ENCODE peak calls at places on chromosomes 12 and 14, in nine cellular contexts. E is ascending aorta; H is tibial nerve; N is HCT116; Z is AG04450; Q is fibroblast of the aortic adventitia; M is heart left ventricle; J is tibial artery; W is CD8-positive, alpha-beta T cell. P is an unnamed sample.
A peak's percentile ranks its signal among the peaks of the same experiment; 100 is the strongest.

GRCh38 chr12:95859344-95859816 is 628 bp downstream of the SNRPF start:
- DNase-seq in E (no peak), H (no peak), N (no peak), Z (no peak), Q (no peak), M (no peak), J (no peak), W (no peak), P (peak; percentile 17)

GRCh38 chr12:74129702-74130101 is 407.9 kb upstream of the ATXN7L3B start:
- DNase-seq in E (no peak), H (no peak), N (no peak), Z (no peak), Q (no peak), M (no peak), J (no peak), W (no peak), P (no peak)

GRCh38 chr14:58598028-58598850 is 39.5 kb upstream of the DACT1 start:
- DNase-seq in E (no peak), H (no peak), N (no peak), Z (no peak), Q (no peak), M (no peak), J (no peak), W (no peak), P (no peak)

GRCh38 chr12:132491349-132491663 is 1.4 kb downstream of the FBRSL1 start:
- DNase-seq in E (no peak), H (no peak), N (no peak), Z (no peak), Q (no peak), M (peak; percentile 30), J (no peak), W (no peak), P (no peak)

GRCh38 chr12:56362130-56363059 is at the start of gene APOF:
- DNase-seq in E (no peak), H (no peak), N (no peak), Z (no peak), Q (no peak), M (no peak), J (no peak), W (no peak), P (no peak)

GRCh38 chr12:19299765-19300164 is 139.5 kb upstream of the AEBP2 start:
- DNase-seq in E (no peak), H (no peak), N (peak; percentile 7), Z (no peak), Q (no peak), M (no peak), J (no peak), W (no peak), P (no peak)

GRCh38 chr14:99234982-99235491 is 37.0 kb downstream of the BCL11B start:
- DNase-seq in E (no peak), H (no peak), N (peak; percentile 27), Z (no peak), Q (no peak), M (no peak), J (no peak), W (no peak), P (no peak)

GRCh38 chr12:92759634-92760268 is 57.0 kb downstream of the PLEKHG7 start:
- DNase-seq in E (no peak), H (no peak), N (peak; percentile 77), Z (peak; percentile 76), Q (peak; percentile 93), M (no peak), J (no peak), W (no peak), P (peak; percentile 88)

GRCh38 chr14:22403286-22403685 is 185.7 kb downstream of the DAD1 start:
- DNase-seq in E (no peak), H (no peak), N (no peak), Z (no peak), Q (no peak), M (no peak), J (no peak), W (no peak), P (no peak)

GRCh38 chr12:53593031-53593430 is 33.2 kb downstream of the ATF7 start:
- DNase-seq in E (no peak), H (no peak), N (no peak), Z (no peak), Q (no peak), M (no peak), J (no peak), W (no peak), P (no peak)

GRCh38 chr12:402127-402456 is 648 bp downstream of the CCDC77 start:
- DNase-seq in E (no peak), H (no peak), N (no peak), Z (no peak), Q (peak; percentile 51), M (no peak), J (no peak), W (no peak), P (peak; percentile 36)

GRCh38 chr12:58254463-58254862 is 313.1 kb downstream of the ATP23 start:
- DNase-seq in E (no peak), H (no peak), N (no peak), Z (no peak), Q (no peak), M (no peak), J (no peak), W (no peak), P (no peak)

GRCh38 chr12:21906919-21907642 is 34.1 kb downstream of the ABCC9 start:
- DNase-seq in E (no peak), H (no peak), N (no peak), Z (no peak), Q (peak; percentile 49), M (no peak), J (no peak), W (no peak), P (peak; percentile 90)

GRCh38 chr14:99808515-99808914 is 15.3 kb downstream of the EML1 start:
- DNase-seq in E (no peak), H (no peak), N (no peak), Z (no peak), Q (peak; percentile 60), M (no peak), J (no peak), W (no peak), P (peak; percentile 24)

GRCh38 chr12:113214938-113215400 is 6.3 kb upstream of the TPCN1 start:
- DNase-seq in E (peak; percentile 92), H (peak; percentile 73), N (peak; percentile 93), Z (peak; percentile 81), Q (peak; percentile 98), M (no peak), J (peak; percentile 94), W (no peak), P (peak; percentile 99)

GRCh38 chr14:51093371-51094281 is 1.3 kb downstream of the TRIM9 start:
- DNase-seq in E (peak; percentile 63), H (no peak), N (no peak), Z (no peak), Q (no peak), M (peak; percentile 66), J (no peak), W (peak; percentile 69), P (no peak)

GRCh38 chr12:79127268-79127895 is 262.8 kb downstream of the SYT1 start:
- DNase-seq in E (no peak), H (no peak), N (no peak), Z (peak; percentile 80), Q (peak; percentile 92), M (no peak), J (no peak), W (no peak), P (peak; percentile 90)

GRCh38 chr12:20601668-20602280 is 93.4 kb upstream of the SLCO1C1 start:
- DNase-seq in E (no peak), H (no peak), N (peak; percentile 46), Z (no peak), Q (peak; percentile 78), M (no peak), J (no peak), W (no peak), P (peak; percentile 65)

GRCh38 chr12:120497524-120498150 is 1.7 kb downstream of the DYNLL1 start:
- DNase-seq in E (no peak), H (no peak), N (no peak), Z (no peak), Q (peak; percentile 35), M (no peak), J (no peak), W (no peak), P (peak; percentile 27)

GRCh38 chr12:89162704-89163261 is 189.5 kb downstream of the DUSP6 start:
- DNase-seq in E (peak; percentile 85), H (peak; percentile 16), N (peak; percentile 15), Z (peak; percentile 94), Q (peak; percentile 100), M (peak; percentile 53), J (peak; percentile 78), W (no peak), P (peak; percentile 100)

GRCh38 chr12:49903700-49904423 is at the start of gene FAIM2:
- DNase-seq in E (peak; percentile 75), H (no peak), N (no peak), Z (peak; percentile 72), Q (peak; percentile 83), M (peak; percentile 82), J (peak; percentile 56), W (peak; percentile 65), P (peak; percentile 73)
- H3K4me3 ChIP-seq in E (peak within 1 kb of the TSS; percentile 69), H (peak within 1 kb of the TSS; percentile 30), N (no peak within 1 kb of the TSS), Z (peak within 1 kb of the TSS; percentile 54), Q (peak within 1 kb of the TSS; percentile 57), M (peak within 1 kb of the TSS; percentile 53), J (peak within 1 kb of the TSS; percentile 38), W (no peak within 1 kb of the TSS), P (peak within 1 kb of the TSS; percentile 56)

GRCh38 chr14:70888681-70889175 is 18.5 kb upstream of the PCNX1 start:
- DNase-seq in E (no peak), H (no peak), N (no peak), Z (no peak), Q (peak; percentile 51), M (no peak), J (no peak), W (no peak), P (peak; percentile 79)
- TF ChIP-seq CTCF in E (no peak), H (no peak), N (no peak), Z (no peak), Q (no peak), M (no peak), J (no peak), W (no peak), P (no peak)

DNA sequence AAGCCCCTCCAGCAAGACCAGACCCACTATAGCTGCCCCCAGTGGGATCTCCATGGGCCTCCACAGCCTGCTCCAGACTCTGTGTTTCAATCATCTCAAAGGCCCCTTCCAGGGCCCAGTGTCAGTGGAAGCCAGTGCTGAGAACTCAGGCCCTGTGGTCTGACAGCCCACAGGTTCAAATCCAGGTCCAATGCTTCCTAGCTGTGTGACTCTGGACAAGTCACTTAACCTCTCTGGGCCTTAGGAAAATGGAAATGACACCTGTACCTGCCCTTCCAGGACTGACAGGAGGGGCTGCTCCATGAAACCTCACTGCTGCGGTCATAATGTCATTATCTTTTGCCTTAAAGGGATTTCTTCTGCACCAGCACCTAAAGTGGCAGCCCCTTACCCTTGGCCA is 101.9 kb downstream of the NCOR2 start:
- DNase-seq in E (no peak), H (no peak), N (no peak), Z (no peak), Q (no peak), M (no peak), J (no peak), W (no peak), P (no peak)
- H3K4me3 ChIP-seq in E (no peak overlapping the region), H (no peak overlapping the region), N (no peak overlapping the region), Z (no peak overlapping the region), Q (no peak overlapping the region), M (no peak overlapping the region), J (no peak overlapping the region), W (peak overlapping the region; percentile 62), P (no peak overlapping the region)

DNA sequence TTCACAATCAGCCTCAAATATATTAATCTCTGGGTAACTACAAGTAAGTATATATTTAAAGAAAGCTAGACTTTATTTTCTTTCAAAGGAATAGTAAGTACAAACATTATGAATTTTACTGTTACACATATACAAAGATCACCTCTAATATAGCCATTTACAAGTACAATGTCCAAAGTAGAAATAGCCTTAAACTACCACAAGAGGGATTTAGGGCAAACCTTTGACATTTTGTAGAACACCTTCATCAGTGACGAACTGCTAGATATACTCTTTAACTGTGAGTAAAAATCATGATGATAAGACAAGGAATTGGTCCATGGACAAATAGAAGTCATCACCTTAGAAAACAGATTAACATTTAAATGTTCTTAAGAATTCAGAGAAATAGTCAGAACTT is 69.8 kb downstream of the CNTN1 start:
- DNase-seq in E (no peak), H (no peak), N (no peak), Z (no peak), Q (no peak), M (no peak), J (no peak), W (no peak), P (no peak)
- TF ChIP-seq CTCF in E (no peak), H (no peak), N (peak; percentile 32), Z (no peak), Q (no peak), M (no peak), J (no peak), W (no peak), P (no peak)